ENCODE peak calls at places on chromosomes 16 and 17, in nine cellular contexts. One of them, this sample, is unnamed. For H3K36me3, the result is how much of the 10 kb centered on the place peaks cover.

GRCh38 chr17:80586464-80587228 is 42.0 kb downstream of the RPTOR start:
- DNase-seq in breast epithelium: no peak
- DNase-seq in stomach: no peak
- DNase-seq in transverse colon: no peak
- DNase-seq in H1: no peak
- DNase-seq in HCT116: no peak
- DNase-seq in prostate gland: no peak
- DNase-seq in SK-N-SH: peak
- DNase-seq in SK-N-MC: no peak
- DNase-seq in this sample: no peak

GRCh38 chr17:41705271-41705991 is 6.7 kb upstream of the GAST start:
- DNase-seq in breast epithelium: no peak
- DNase-seq in stomach: no peak
- DNase-seq in transverse colon: no peak
- DNase-seq in H1: peak
- DNase-seq in HCT116: no peak
- DNase-seq in prostate gland: no peak
- DNase-seq in SK-N-SH: no peak
- DNase-seq in SK-N-MC: no peak
- DNase-seq in this sample: no peak

GRCh38 chr17:31533546-31534155 is 142.2 kb downstream of the RAB11FIP4 start:
- DNase-seq in breast epithelium: no peak
- DNase-seq in stomach: peak
- DNase-seq in transverse colon: no peak
- DNase-seq in H1: no peak
- DNase-seq in HCT116: peak
- DNase-seq in prostate gland: no peak
- DNase-seq in SK-N-SH: peak
- DNase-seq in SK-N-MC: no peak
- DNase-seq in this sample: no peak

GRCh38 chr16:24974859-24975258 is 40.3 kb downstream of the ARHGAP17 start:
- DNase-seq in breast epithelium: no peak
- DNase-seq in stomach: no peak
- DNase-seq in transverse colon: no peak
- DNase-seq in H1: no peak
- DNase-seq in HCT116: no peak
- DNase-seq in prostate gland: no peak
- DNase-seq in SK-N-SH: no peak
- DNase-seq in SK-N-MC: no peak
- DNase-seq in this sample: no peak

GRCh38 chr16:81070979-81071378 is 6.1 kb downstream of the C16orf46 start:
- DNase-seq in breast epithelium: no peak
- DNase-seq in stomach: no peak
- DNase-seq in transverse colon: no peak
- DNase-seq in H1: no peak
- DNase-seq in HCT116: no peak
- DNase-seq in prostate gland: no peak
- DNase-seq in SK-N-SH: no peak
- DNase-seq in SK-N-MC: no peak
- DNase-seq in this sample: no peak

GRCh38 chr16:84942786-84943185 is 68.5 kb downstream of the ZDHHC7 start:
- DNase-seq in breast epithelium: no peak
- DNase-seq in stomach: no peak
- DNase-seq in transverse colon: no peak
- DNase-seq in H1: no peak
- DNase-seq in HCT116: no peak
- DNase-seq in prostate gland: no peak
- DNase-seq in SK-N-SH: no peak
- DNase-seq in SK-N-MC: no peak
- DNase-seq in this sample: no peak

GRCh38 chr17:83119987-83120864 is 40.8 kb downstream of the METRNL start:
- DNase-seq in breast epithelium: no peak
- DNase-seq in stomach: no peak
- DNase-seq in transverse colon: peak
- DNase-seq in H1: no peak
- DNase-seq in HCT116: no peak
- DNase-seq in prostate gland: no peak
- DNase-seq in SK-N-SH: no peak
- DNase-seq in SK-N-MC: no peak
- DNase-seq in this sample: no peak

GRCh38 chr16:19135896-19136438 is 22.2 kb downstream of the ITPRIPL2 start:
- DNase-seq in breast epithelium: no peak
- DNase-seq in stomach: peak
- DNase-seq in transverse colon: peak
- DNase-seq in H1: no peak
- DNase-seq in HCT116: no peak
- DNase-seq in prostate gland: peak
- DNase-seq in SK-N-SH: no peak
- DNase-seq in SK-N-MC: no peak
- DNase-seq in this sample: no peak

GRCh38 chr16:69443809-69444611 is 19.6 kb downstream of the CYB5B start:
- DNase-seq in breast epithelium: no peak
- DNase-seq in stomach: no peak
- DNase-seq in transverse colon: peak
- DNase-seq in H1: no peak
- DNase-seq in HCT116: no peak
- DNase-seq in prostate gland: peak
- DNase-seq in SK-N-SH: peak
- DNase-seq in SK-N-MC: no peak
- DNase-seq in this sample: peak

GRCh38 chr17:17570798-17571716 is 20.5 kb downstream of the PEMT start:
- DNase-seq in breast epithelium: no peak
- DNase-seq in stomach: peak
- DNase-seq in transverse colon: no peak
- DNase-seq in H1: no peak
- DNase-seq in HCT116: no peak
- DNase-seq in prostate gland: no peak
- DNase-seq in SK-N-SH: no peak
- DNase-seq in SK-N-MC: no peak
- DNase-seq in this sample: no peak

GRCh38 chr16:19292186-19292585 is 6.7 kb downstream of the CLEC19A start:
- DNase-seq in breast epithelium: no peak
- DNase-seq in stomach: no peak
- DNase-seq in transverse colon: no peak
- DNase-seq in H1: no peak
- DNase-seq in HCT116: no peak
- DNase-seq in prostate gland: no peak
- DNase-seq in SK-N-SH: no peak
- DNase-seq in SK-N-MC: no peak
- DNase-seq in this sample: no peak

GRCh38 chr17:57140321-57140720 is 55.3 kb downstream of the AKAP1 start:
- DNase-seq in breast epithelium: no peak
- DNase-seq in stomach: no peak
- DNase-seq in transverse colon: no peak
- DNase-seq in H1: no peak
- DNase-seq in HCT116: no peak
- DNase-seq in prostate gland: no peak
- DNase-seq in SK-N-SH: no peak
- DNase-seq in SK-N-MC: no peak
- DNase-seq in this sample: no peak

GRCh38 chr17:50707296-50708049 is at the start of gene ANKRD40:
- DNase-seq in breast epithelium: peak
- DNase-seq in stomach: peak
- DNase-seq in transverse colon: peak
- DNase-seq in H1: no peak
- DNase-seq in HCT116: peak
- DNase-seq in prostate gland: peak
- DNase-seq in SK-N-SH: peak
- DNase-seq in SK-N-MC: peak
- DNase-seq in this sample: peak

GRCh38 chr17:66964083-66964771 is at the start of gene CACNG4:
- DNase-seq in breast epithelium: no peak
- DNase-seq in stomach: no peak
- DNase-seq in transverse colon: no peak
- DNase-seq in H1: no peak
- DNase-seq in HCT116: no peak
- DNase-seq in prostate gland: no peak
- DNase-seq in SK-N-SH: peak
- DNase-seq in SK-N-MC: no peak
- DNase-seq in this sample: no peak

GRCh38 chr16:79623076-79623475 is 22.5 kb upstream of the MAF start:
- DNase-seq in breast epithelium: no peak
- DNase-seq in stomach: no peak
- DNase-seq in transverse colon: no peak
- DNase-seq in H1: no peak
- DNase-seq in HCT116: no peak
- DNase-seq in prostate gland: no peak
- DNase-seq in SK-N-SH: no peak
- DNase-seq in SK-N-MC: no peak
- DNase-seq in this sample: no peak

GRCh38 chr16:82682757-82683156 is 56.0 kb downstream of the CDH13 start:
- DNase-seq in breast epithelium: no peak
- DNase-seq in stomach: no peak
- DNase-seq in transverse colon: no peak
- DNase-seq in H1: no peak
- DNase-seq in HCT116: no peak
- DNase-seq in prostate gland: no peak
- DNase-seq in SK-N-SH: no peak
- DNase-seq in SK-N-MC: no peak
- DNase-seq in this sample: no peak

GRCh38 chr17:14092808-14093207 is 23.5 kb downstream of the COX10 start:
- DNase-seq in breast epithelium: no peak
- DNase-seq in stomach: no peak
- DNase-seq in transverse colon: no peak
- DNase-seq in H1: no peak
- DNase-seq in HCT116: no peak
- DNase-seq in prostate gland: no peak
- DNase-seq in SK-N-SH: no peak
- DNase-seq in SK-N-MC: no peak
- DNase-seq in this sample: no peak
- TF ChIP-seq POLR2AphosphoS5 in breast epithelium: no peak
- TF ChIP-seq POLR2AphosphoS5 in stomach: no peak
- TF ChIP-seq POLR2AphosphoS5 in transverse colon: no peak
- TF ChIP-seq POLR2AphosphoS5 in H1: no peak
- TF ChIP-seq POLR2AphosphoS5 in HCT116: no peak
- TF ChIP-seq POLR2AphosphoS5 in prostate gland: no peak
- TF ChIP-seq POLR2AphosphoS5 in SK-N-SH: no peak
- TF ChIP-seq POLR2AphosphoS5 in SK-N-MC: no peak
- TF ChIP-seq POLR2AphosphoS5 in this sample: no peak

GRCh38 chr17:35052780-35053179 is 10.7 kb downstream of the RFFL start:
- DNase-seq in breast epithelium: no peak
- DNase-seq in stomach: no peak
- DNase-seq in transverse colon: no peak
- DNase-seq in H1: no peak
- DNase-seq in HCT116: no peak
- DNase-seq in prostate gland: no peak
- DNase-seq in SK-N-SH: no peak
- DNase-seq in SK-N-MC: no peak
- DNase-seq in this sample: no peak
- H3K36me3 ChIP-seq in breast epithelium: under half
- H3K36me3 ChIP-seq in stomach: under half
- H3K36me3 ChIP-seq in transverse colon: under half
- H3K36me3 ChIP-seq in H1: under half
- H3K36me3 ChIP-seq in HCT116: under half
- H3K36me3 ChIP-seq in prostate gland: under half
- H3K36me3 ChIP-seq in SK-N-SH: under half
- H3K36me3 ChIP-seq in SK-N-MC: under half
- H3K36me3 ChIP-seq in this sample: under half

DNA sequence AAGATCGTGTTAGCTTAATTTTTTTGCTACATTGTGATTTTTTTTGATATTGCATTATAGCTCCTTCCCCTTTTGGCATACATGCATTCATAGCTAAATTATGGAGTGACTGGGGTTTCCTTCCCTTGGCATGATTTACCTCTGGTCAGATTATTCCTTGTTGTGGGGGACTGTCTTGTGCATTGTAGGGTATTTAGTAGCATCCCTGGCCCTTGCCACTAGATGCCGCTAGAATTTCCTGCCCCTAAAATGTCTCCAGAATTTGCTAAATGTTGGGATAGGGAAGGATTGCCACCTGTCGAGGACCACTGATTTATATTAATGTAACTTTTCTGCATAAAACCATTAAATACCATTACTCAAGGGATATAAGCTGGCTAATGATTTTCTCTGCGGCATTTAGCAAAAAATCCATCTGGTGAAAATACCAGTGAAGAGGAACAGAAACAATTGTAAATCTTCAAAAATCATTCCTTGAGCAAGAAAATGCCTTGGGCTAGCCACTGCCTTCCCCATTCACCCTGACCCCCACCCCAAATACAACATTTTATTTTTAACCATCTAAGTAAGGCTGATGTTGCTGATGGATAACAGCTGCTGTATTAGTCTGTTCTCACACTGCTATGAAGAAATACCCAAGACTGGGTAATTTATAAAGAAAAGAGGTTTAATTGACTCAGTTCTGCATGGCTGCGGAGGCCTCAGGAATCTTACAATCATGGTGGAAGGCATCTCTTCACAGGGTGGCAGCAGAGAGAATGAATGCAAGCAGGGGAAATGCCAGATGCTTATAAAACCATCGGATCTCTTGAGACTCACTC is 195.2 kb downstream of the MAP2K6 start:
- DNase-seq in breast epithelium: no peak
- DNase-seq in stomach: no peak
- DNase-seq in transverse colon: no peak
- DNase-seq in H1: peak
- DNase-seq in HCT116: peak
- DNase-seq in prostate gland: no peak
- DNase-seq in SK-N-SH: no peak
- DNase-seq in SK-N-MC: no peak
- DNase-seq in this sample: no peak
- H3K27ac ChIP-seq in breast epithelium: no peak
- H3K27ac ChIP-seq in stomach: no peak
- H3K27ac ChIP-seq in transverse colon: no peak
- H3K27ac ChIP-seq in H1: no peak
- H3K27ac ChIP-seq in HCT116: no peak
- H3K27ac ChIP-seq in prostate gland: no peak
- H3K27ac ChIP-seq in SK-N-SH: peak
- H3K27ac ChIP-seq in SK-N-MC: no peak
- H3K27ac ChIP-seq in this sample: peak

DNA sequence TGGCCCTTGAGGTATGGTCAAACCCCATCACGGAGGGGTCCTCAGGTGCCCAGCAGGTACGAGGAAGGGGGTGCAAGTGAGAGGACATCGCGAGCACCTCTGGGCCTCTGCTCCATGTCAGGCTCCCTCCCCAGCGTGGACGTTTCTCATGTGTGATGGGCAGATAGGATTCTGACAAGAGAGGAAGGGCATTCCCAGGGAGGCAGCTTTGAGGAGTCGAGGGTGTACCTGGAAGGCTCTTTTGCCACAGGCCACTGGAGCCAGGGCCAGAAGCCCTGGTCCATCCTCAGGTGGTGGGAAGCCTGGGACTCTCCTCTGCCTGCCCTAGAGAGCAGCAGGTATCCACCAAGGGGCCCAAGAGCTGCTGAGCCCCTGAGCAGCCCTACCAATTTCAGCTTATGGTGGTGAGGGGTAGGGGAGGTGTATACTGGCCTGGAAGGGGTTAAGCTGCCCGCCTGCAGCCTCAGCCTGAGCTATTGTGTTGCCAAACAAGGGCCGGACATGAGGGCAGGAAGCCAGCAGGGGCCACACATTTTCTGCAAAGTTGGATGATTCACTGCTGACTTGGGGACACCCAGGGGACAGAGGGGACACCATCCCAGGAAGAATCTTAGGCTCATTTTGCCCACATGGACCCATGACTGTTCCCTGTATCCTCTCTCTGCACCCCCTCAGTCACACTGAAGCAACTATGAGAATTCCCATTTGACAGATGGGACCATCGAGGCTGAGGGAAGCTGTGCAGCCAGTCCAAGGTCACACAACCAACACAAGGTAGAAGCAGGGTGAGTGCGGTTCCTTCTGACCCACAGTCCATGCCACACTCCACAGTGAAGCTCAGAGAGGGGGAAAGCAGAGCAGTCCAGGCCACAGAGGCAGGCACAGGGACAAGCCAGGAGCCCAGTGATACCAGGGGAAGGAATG is 1.7 kb downstream of the CDH5 start:
- DNase-seq in breast epithelium: no peak
- DNase-seq in stomach: no peak
- DNase-seq in transverse colon: no peak
- DNase-seq in H1: no peak
- DNase-seq in HCT116: no peak
- DNase-seq in prostate gland: no peak
- DNase-seq in SK-N-SH: no peak
- DNase-seq in SK-N-MC: no peak
- DNase-seq in this sample: no peak
- TF ChIP-seq POLR2AphosphoS5 in breast epithelium: no peak
- TF ChIP-seq POLR2AphosphoS5 in stomach: no peak
- TF ChIP-seq POLR2AphosphoS5 in transverse colon: no peak
- TF ChIP-seq POLR2AphosphoS5 in H1: no peak
- TF ChIP-seq POLR2AphosphoS5 in HCT116: no peak
- TF ChIP-seq POLR2AphosphoS5 in prostate gland: no peak
- TF ChIP-seq POLR2AphosphoS5 in SK-N-SH: no peak
- TF ChIP-seq POLR2AphosphoS5 in SK-N-MC: no peak
- TF ChIP-seq POLR2AphosphoS5 in this sample: no peak